ENCODE peak calls at places on chromosomes 16 and 17, in four cellular contexts. M, V, T and I are unnamed samples.

GRCh38 chr16:89408315-89408714 is 82.0 kb downstream of the ANKRD11 start:
- DNase-seq in M (no peak), V (no peak), T (no peak), I (no peak)

GRCh38 chr16:89261691-89262563 is 44.4 kb downstream of the ZNF778 start:
- DNase-seq in M (no peak), V (no peak), T (no peak), I (no peak)

GRCh38 chr17:75272848-75273184 is 1.8 kb upstream of the MIF4GD start:
- DNase-seq in M (no peak), V (no peak), T (no peak), I (no peak)

GRCh38 chr16:8887952-8888560 is 5.9 kb downstream of the LITAFD start:
- DNase-seq in M (no peak), V (peak; percentile 53), T (no peak), I (no peak)

GRCh38 chr17:47813077-47813476 is 8.5 kb downstream of the OSBPL7 start:
- DNase-seq in M (no peak), V (no peak), T (peak; percentile 14), I (no peak)

GRCh38 chr17:7404737-7405412 is 978 bp upstream of the TMEM256 start:
- DNase-seq in M (no peak), V (peak; percentile 49), T (peak; percentile 65), I (peak; percentile 51)

GRCh38 chr16:24728891-24729242 is 584 bp upstream of the TNRC6A start:
- DNase-seq in M (peak; percentile 21), V (no peak), T (no peak), I (no peak)

GRCh38 chr17:74631468-74632195 is 8.1 kb upstream of the CD300E start:
- DNase-seq in M (no peak), V (no peak), T (no peak), I (no peak)

GRCh38 chr17:49572806-49573420 is 2.8 kb upstream of the NXPH3 start:
- DNase-seq in M (no peak), V (no peak), T (no peak), I (no peak)

GRCh38 chr17:49571764-49572163 is 3.9 kb upstream of the NXPH3 start:
- DNase-seq in M (no peak), V (no peak), T (no peak), I (no peak)

GRCh38 chr17:49572226-49572625 is 3.4 kb upstream of the NXPH3 start:
- DNase-seq in M (no peak), V (no peak), T (no peak), I (no peak)

GRCh38 chr17:49571283-49571682 is 4.4 kb upstream of the NXPH3 start:
- DNase-seq in M (no peak), V (no peak), T (no peak), I (no peak)

DNA sequence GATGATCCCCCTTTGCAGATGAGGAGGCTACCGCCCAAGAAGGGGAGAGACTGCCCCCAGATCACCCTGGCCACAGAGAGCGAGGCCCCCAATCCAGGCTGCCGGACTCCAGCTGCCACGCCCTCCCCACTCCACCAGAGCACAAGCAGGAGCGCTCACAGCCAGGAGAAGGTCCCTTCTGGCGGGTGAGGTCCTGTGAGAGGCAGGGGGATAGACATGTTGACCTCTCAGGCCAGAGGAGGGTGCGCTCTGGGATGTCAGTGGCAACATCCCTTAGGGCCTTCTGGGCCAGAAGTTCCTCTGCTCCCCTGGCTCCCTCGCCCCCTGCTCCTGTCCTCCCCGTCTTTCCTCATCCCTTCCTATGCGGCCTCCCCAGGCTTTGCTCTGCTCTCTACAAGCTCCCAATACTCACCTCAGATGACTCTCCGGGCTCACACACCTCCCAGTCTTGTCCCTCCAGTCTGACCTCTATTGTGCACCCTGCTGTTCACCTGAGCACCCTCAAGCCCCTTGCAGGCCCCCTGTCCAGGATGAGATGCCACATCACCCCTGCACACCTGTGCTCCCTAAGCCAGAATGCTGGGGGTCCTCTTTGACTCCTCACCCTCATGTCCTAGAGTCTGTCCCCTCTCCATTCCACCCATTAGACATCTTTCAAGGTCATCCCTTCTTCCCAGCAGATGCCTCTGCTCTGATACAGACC is 5.0 kb upstream of the NXPH3 start:
- DNase-seq in M (no peak), V (no peak), T (no peak), I (no peak)
- H3K27ac ChIP-seq in M (peak overlapping the region; percentile 58), V (peak overlapping the region; percentile 74), T (no peak overlapping the region), I (no peak overlapping the region)

DNA sequence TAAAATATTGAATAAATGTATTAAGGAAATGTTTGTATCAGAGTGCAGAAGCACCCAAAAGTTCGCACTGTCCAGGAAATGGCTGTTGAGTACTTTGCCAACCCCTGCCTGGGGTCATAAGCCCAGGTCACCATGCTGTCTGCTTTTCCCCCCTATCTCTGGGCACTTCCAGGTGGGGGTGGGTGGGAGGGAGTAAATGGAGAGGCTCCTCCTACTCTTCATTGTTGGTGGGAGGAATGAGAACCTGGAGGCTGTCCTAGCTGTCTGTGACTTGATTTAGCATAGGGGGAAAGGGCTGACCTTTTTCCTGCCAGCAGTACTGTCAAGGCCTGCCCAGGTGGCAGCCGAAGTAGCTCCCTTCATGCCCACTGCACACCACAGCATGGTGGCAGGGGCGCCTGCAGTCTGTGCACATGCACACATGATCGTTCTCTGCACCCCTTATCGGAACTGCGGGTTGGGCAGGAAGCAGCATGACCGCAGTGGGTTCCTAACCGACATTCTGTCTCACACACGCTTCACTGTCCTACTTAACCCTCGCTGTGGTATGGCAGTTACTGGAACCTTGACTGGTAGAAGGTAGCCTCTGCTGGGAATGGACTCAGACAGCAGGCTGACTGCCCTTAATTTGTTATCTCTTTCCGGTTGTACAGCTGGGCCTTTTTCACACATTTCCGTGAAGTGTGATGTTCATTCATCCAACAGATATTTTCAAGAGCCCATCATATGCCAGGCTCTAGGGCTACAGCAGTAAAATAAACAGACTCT is 41.5 kb downstream of the LDHD start:
- DNase-seq in M (no peak), V (no peak), T (no peak), I (no peak)
- H3K27ac ChIP-seq in M (no peak overlapping the region), V (no peak overlapping the region), T (no peak overlapping the region), I (no peak overlapping the region)

GRCh38 chr16:78746718-78747117 is 647.3 kb downstream of the WWOX start:
- DNase-seq in M (no peak), V (no peak), T (no peak), I (no peak)

GRCh38 chr16:78744796-78745464 is 645.5 kb downstream of the WWOX start:
- DNase-seq in M (no peak), V (no peak), T (no peak), I (no peak)

GRCh38 chr16:78743556-78743955 is 644.1 kb downstream of the WWOX start:
- DNase-seq in M (no peak), V (no peak), T (no peak), I (no peak)

GRCh38 chr16:78744099-78744498 is 644.6 kb downstream of the WWOX start:
- DNase-seq in M (no peak), V (no peak), T (no peak), I (no peak)

GRCh38 chr16:78745491-78746019 is 646.1 kb downstream of the WWOX start:
- DNase-seq in M (no peak), V (no peak), T (no peak), I (no peak)
- H3K27ac ChIP-seq in M (no peak overlapping the region), V (peak overlapping the region; percentile 25), T (no peak overlapping the region), I (no peak overlapping the region)

GRCh38 chr16:47236716-47237115 is 93.0 kb upstream of the NETO2 start:
- DNase-seq in M (no peak), V (no peak), T (no peak), I (no peak)
- H3K27ac ChIP-seq in M (no peak overlapping the region), V (no peak overlapping the region), T (no peak overlapping the region), I (no peak overlapping the region)

GRCh38 chr17:17743391-17744112 is 62.3 kb downstream of the RAI1 start:
- DNase-seq in M (no peak), V (no peak), T (no peak), I (no peak)

GRCh38 chr17:17744116-17744515 is 62.9 kb downstream of the RAI1 start:
- DNase-seq in M (no peak), V (no peak), T (no peak), I (no peak)

GRCh38 chr17:17748604-17749003 is 67.3 kb downstream of the RAI1 start:
- DNase-seq in M (no peak), V (no peak), T (no peak), I (peak; percentile 28)

GRCh38 chr17:17748179-17748578 is 66.9 kb downstream of the RAI1 start:
- DNase-seq in M (no peak), V (no peak), T (no peak), I (no peak)

GRCh38 chr17:17745476-17746455 is 64.5 kb downstream of the RAI1 start:
- DNase-seq in M (no peak), V (no peak), T (no peak), I (no peak)
- H3K27ac ChIP-seq in M (peak overlapping the region; percentile 91), V (peak overlapping the region; percentile 31), T (no peak overlapping the region), I (no peak overlapping the region)